ENCODE peak calls at places on chromosome 16, in ten cellular contexts. One of them, this sample, is unnamed.

GRCh38 chr16:48384305-48384981 is 770 bp downstream of the SIAH1 start:
- DNase-seq in thoracic aorta: no peak
- DNase-seq in H1: no peak
- DNase-seq in BE2C: peak
- DNase-seq in MM.1S: peak
- DNase-seq in sigmoid colon: peak
- DNase-seq in mammary epithelial cell: peak
- DNase-seq in AG09319: no peak
- DNase-seq in left ventricle myocardium inferior: peak
- DNase-seq in nephron progenitor cell: peak
- DNase-seq in this sample: peak

GRCh38 chr16:65875362-65876199 is 490.9 kb upstream of the CDH5 start:
- DNase-seq in thoracic aorta: no peak
- DNase-seq in H1: no peak
- DNase-seq in BE2C: peak
- DNase-seq in MM.1S: no peak
- DNase-seq in sigmoid colon: no peak
- DNase-seq in mammary epithelial cell: no peak
- DNase-seq in AG09319: no peak
- DNase-seq in left ventricle myocardium inferior: no peak
- DNase-seq in nephron progenitor cell: no peak
- DNase-seq in this sample: no peak

GRCh38 chr16:67517661-67518423 is 10.8 kb upstream of the RIPOR1 start:
- DNase-seq in thoracic aorta: no peak
- DNase-seq in H1: no peak
- DNase-seq in BE2C: no peak
- DNase-seq in MM.1S: no peak
- DNase-seq in sigmoid colon: no peak
- DNase-seq in mammary epithelial cell: no peak
- DNase-seq in AG09319: no peak
- DNase-seq in left ventricle myocardium inferior: no peak
- DNase-seq in nephron progenitor cell: no peak
- DNase-seq in this sample: peak

GRCh38 chr16:75244225-75244792 is 7.1 kb downstream of the BCAR1 start:
- DNase-seq in thoracic aorta: no peak
- DNase-seq in H1: no peak
- DNase-seq in BE2C: no peak
- DNase-seq in MM.1S: no peak
- DNase-seq in sigmoid colon: peak
- DNase-seq in mammary epithelial cell: no peak
- DNase-seq in AG09319: no peak
- DNase-seq in left ventricle myocardium inferior: no peak
- DNase-seq in nephron progenitor cell: no peak
- DNase-seq in this sample: no peak

GRCh38 chr16:65500007-65500406 is 378.1 kb upstream of the CDH11 start:
- DNase-seq in thoracic aorta: no peak
- DNase-seq in H1: no peak
- DNase-seq in BE2C: no peak
- DNase-seq in MM.1S: no peak
- DNase-seq in sigmoid colon: no peak
- DNase-seq in mammary epithelial cell: peak
- DNase-seq in AG09319: no peak
- DNase-seq in left ventricle myocardium inferior: no peak
- DNase-seq in nephron progenitor cell: no peak
- DNase-seq in this sample: no peak

GRCh38 chr16:56549744-56550385 is 15.0 kb upstream of the MT4 start:
- DNase-seq in thoracic aorta: no peak
- DNase-seq in H1: no peak
- DNase-seq in BE2C: no peak
- DNase-seq in MM.1S: no peak
- DNase-seq in sigmoid colon: no peak
- DNase-seq in mammary epithelial cell: peak
- DNase-seq in AG09319: no peak
- DNase-seq in left ventricle myocardium inferior: no peak
- DNase-seq in nephron progenitor cell: no peak
- DNase-seq in this sample: no peak

GRCh38 chr16:80718480-80719220 is 85.7 kb downstream of the CDYL2 start:
- DNase-seq in thoracic aorta: no peak
- DNase-seq in H1: no peak
- DNase-seq in BE2C: no peak
- DNase-seq in MM.1S: no peak
- DNase-seq in sigmoid colon: no peak
- DNase-seq in mammary epithelial cell: peak
- DNase-seq in AG09319: no peak
- DNase-seq in left ventricle myocardium inferior: no peak
- DNase-seq in nephron progenitor cell: no peak
- DNase-seq in this sample: no peak

GRCh38 chr16:72768611-72769010 is 279.3 kb downstream of the ZFHX3 start:
- DNase-seq in thoracic aorta: no peak
- DNase-seq in H1: no peak
- DNase-seq in BE2C: no peak
- DNase-seq in MM.1S: no peak
- DNase-seq in sigmoid colon: no peak
- DNase-seq in mammary epithelial cell: no peak
- DNase-seq in AG09319: no peak
- DNase-seq in left ventricle myocardium inferior: no peak
- DNase-seq in nephron progenitor cell: no peak
- DNase-seq in this sample: no peak

GRCh38 chr16:51184702-51185433 is 33.8 kb upstream of the SALL1 start:
- DNase-seq in thoracic aorta: no peak
- DNase-seq in H1: no peak
- DNase-seq in BE2C: no peak
- DNase-seq in MM.1S: no peak
- DNase-seq in sigmoid colon: no peak
- DNase-seq in mammary epithelial cell: no peak
- DNase-seq in AG09319: no peak
- DNase-seq in left ventricle myocardium inferior: no peak
- DNase-seq in nephron progenitor cell: peak
- DNase-seq in this sample: no peak

GRCh38 chr16:28093383-28093725 is 29.8 kb upstream of the GSG1L start:
- DNase-seq in thoracic aorta: no peak
- DNase-seq in H1: no peak
- DNase-seq in BE2C: no peak
- DNase-seq in MM.1S: no peak
- DNase-seq in sigmoid colon: peak
- DNase-seq in mammary epithelial cell: no peak
- DNase-seq in AG09319: no peak
- DNase-seq in left ventricle myocardium inferior: no peak
- DNase-seq in nephron progenitor cell: no peak
- DNase-seq in this sample: no peak

GRCh38 chr16:592518-593306 is 2.8 kb downstream of the RAB40C start:
- DNase-seq in thoracic aorta: no peak
- DNase-seq in H1: no peak
- DNase-seq in BE2C: no peak
- DNase-seq in MM.1S: no peak
- DNase-seq in sigmoid colon: peak
- DNase-seq in mammary epithelial cell: peak
- DNase-seq in AG09319: no peak
- DNase-seq in left ventricle myocardium inferior: no peak
- DNase-seq in nephron progenitor cell: no peak
- DNase-seq in this sample: no peak

GRCh38 chr16:48586083-48586482 is 23.9 kb downstream of the N4BP1 start:
- DNase-seq in thoracic aorta: no peak
- DNase-seq in H1: no peak
- DNase-seq in BE2C: no peak
- DNase-seq in MM.1S: no peak
- DNase-seq in sigmoid colon: no peak
- DNase-seq in mammary epithelial cell: no peak
- DNase-seq in AG09319: no peak
- DNase-seq in left ventricle myocardium inferior: no peak
- DNase-seq in nephron progenitor cell: no peak
- DNase-seq in this sample: no peak

GRCh38 chr16:57268804-57269800 is 15.4 kb downstream of the PLLP start:
- DNase-seq in thoracic aorta: no peak
- DNase-seq in H1: no peak
- DNase-seq in BE2C: peak
- DNase-seq in MM.1S: no peak
- DNase-seq in sigmoid colon: peak
- DNase-seq in mammary epithelial cell: no peak
- DNase-seq in AG09319: no peak
- DNase-seq in left ventricle myocardium inferior: peak
- DNase-seq in nephron progenitor cell: no peak
- DNase-seq in this sample: peak

GRCh38 chr16:15785386-15786059 is 71.3 kb downstream of the MYH11 start:
- DNase-seq in thoracic aorta: no peak
- DNase-seq in H1: no peak
- DNase-seq in BE2C: no peak
- DNase-seq in MM.1S: no peak
- DNase-seq in sigmoid colon: no peak
- DNase-seq in mammary epithelial cell: peak
- DNase-seq in AG09319: no peak
- DNase-seq in left ventricle myocardium inferior: no peak
- DNase-seq in nephron progenitor cell: no peak
- DNase-seq in this sample: no peak

GRCh38 chr16:68229431-68230175 is 6.3 kb downstream of the ESRP2 start:
- DNase-seq in thoracic aorta: no peak
- DNase-seq in H1: no peak
- DNase-seq in BE2C: peak
- DNase-seq in MM.1S: peak
- DNase-seq in sigmoid colon: peak
- DNase-seq in mammary epithelial cell: peak
- DNase-seq in AG09319: peak
- DNase-seq in left ventricle myocardium inferior: no peak
- DNase-seq in nephron progenitor cell: peak
- DNase-seq in this sample: peak

GRCh38 chr16:20411055-20411454 is 1.7 kb downstream of the ACSM5 start:
- DNase-seq in thoracic aorta: no peak
- DNase-seq in H1: no peak
- DNase-seq in BE2C: no peak
- DNase-seq in MM.1S: no peak
- DNase-seq in sigmoid colon: no peak
- DNase-seq in mammary epithelial cell: no peak
- DNase-seq in AG09319: no peak
- DNase-seq in left ventricle myocardium inferior: no peak
- DNase-seq in nephron progenitor cell: no peak
- DNase-seq in this sample: no peak

GRCh38 chr16:20409398-20410152 is at the start of gene ACSM5:
- DNase-seq in thoracic aorta: no peak
- DNase-seq in H1: no peak
- DNase-seq in BE2C: no peak
- DNase-seq in MM.1S: no peak
- DNase-seq in sigmoid colon: peak
- DNase-seq in mammary epithelial cell: no peak
- DNase-seq in AG09319: no peak
- DNase-seq in left ventricle myocardium inferior: peak
- DNase-seq in nephron progenitor cell: no peak
- DNase-seq in this sample: peak

GRCh38 chr16:20410153-20410723 is 904 bp downstream of the ACSM5 start:
- DNase-seq in thoracic aorta: no peak
- DNase-seq in H1: no peak
- DNase-seq in BE2C: no peak
- DNase-seq in MM.1S: no peak
- DNase-seq in sigmoid colon: no peak
- DNase-seq in mammary epithelial cell: no peak
- DNase-seq in AG09319: no peak
- DNase-seq in left ventricle myocardium inferior: no peak
- DNase-seq in nephron progenitor cell: no peak
- DNase-seq in this sample: peak

DNA sequence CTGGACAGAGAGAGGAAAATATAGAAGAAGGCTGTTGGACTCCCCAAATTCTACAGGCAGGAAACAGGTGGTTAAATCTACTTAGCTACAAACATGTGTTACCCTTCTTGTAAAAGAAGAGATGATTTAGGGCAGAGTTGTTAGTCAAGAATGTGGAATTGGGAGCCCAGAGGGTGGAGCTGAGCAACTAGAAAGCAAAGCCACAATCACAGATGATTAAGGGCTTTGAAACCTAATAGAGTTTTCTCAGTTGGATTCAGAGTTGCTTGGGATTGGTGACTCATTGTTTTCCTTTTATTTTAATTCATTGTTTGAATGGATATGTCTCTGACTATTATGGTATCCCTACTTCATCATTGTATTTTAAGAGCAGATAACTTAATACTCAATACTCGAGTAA is 6.2 kb downstream of the ACSM5 start:
- DNase-seq in thoracic aorta: no peak
- DNase-seq in H1: no peak
- DNase-seq in BE2C: no peak
- DNase-seq in MM.1S: no peak
- DNase-seq in sigmoid colon: no peak
- DNase-seq in mammary epithelial cell: peak
- DNase-seq in AG09319: no peak
- DNase-seq in left ventricle myocardium inferior: no peak
- DNase-seq in nephron progenitor cell: no peak
- DNase-seq in this sample: no peak
- TF ChIP-seq CTCF in thoracic aorta: no peak
- TF ChIP-seq CTCF in H1: no peak
- TF ChIP-seq CTCF in BE2C: no peak
- TF ChIP-seq CTCF in MM.1S: no peak
- TF ChIP-seq CTCF in sigmoid colon: no peak
- TF ChIP-seq CTCF in mammary epithelial cell: no peak
- TF ChIP-seq CTCF in AG09319: no peak
- TF ChIP-seq CTCF in left ventricle myocardium inferior: no peak
- TF ChIP-seq CTCF in nephron progenitor cell: no peak
- TF ChIP-seq CTCF in this sample: no peak

GRCh38 chr16:78505544-78506371 is 406.3 kb downstream of the WWOX start:
- DNase-seq in thoracic aorta: peak
- DNase-seq in H1: no peak
- DNase-seq in BE2C: no peak
- DNase-seq in MM.1S: no peak
- DNase-seq in sigmoid colon: peak
- DNase-seq in mammary epithelial cell: no peak
- DNase-seq in AG09319: no peak
- DNase-seq in left ventricle myocardium inferior: peak
- DNase-seq in nephron progenitor cell: no peak
- DNase-seq in this sample: no peak
- TF ChIP-seq CTCF in thoracic aorta: peak
- TF ChIP-seq CTCF in H1: peak
- TF ChIP-seq CTCF in BE2C: no peak
- TF ChIP-seq CTCF in MM.1S: no peak
- TF ChIP-seq CTCF in sigmoid colon: no peak
- TF ChIP-seq CTCF in mammary epithelial cell: peak
- TF ChIP-seq CTCF in AG09319: peak
- TF ChIP-seq CTCF in left ventricle myocardium inferior: peak
- TF ChIP-seq CTCF in nephron progenitor cell: no peak
- TF ChIP-seq CTCF in this sample: no peak

DNA sequence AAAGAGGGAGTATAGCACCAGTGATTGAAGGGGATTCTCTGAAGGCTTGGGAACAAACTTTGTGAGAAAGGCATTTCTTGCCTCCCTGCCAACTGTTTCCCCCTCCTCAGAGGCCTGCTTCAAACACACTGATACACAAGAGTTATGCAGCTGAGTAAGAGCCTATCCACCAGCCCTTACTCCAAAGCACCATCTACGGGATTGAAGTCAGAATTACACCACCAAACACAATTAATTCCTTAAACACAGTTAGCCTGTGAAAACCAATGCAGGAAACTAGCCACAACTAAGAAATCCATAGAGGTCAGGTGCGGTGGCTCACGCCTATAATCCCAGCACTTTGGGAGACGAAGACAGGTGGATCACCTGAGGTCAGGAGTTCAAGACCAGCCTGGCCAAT is 138.3 kb downstream of the SHCBP1 start:
- DNase-seq in thoracic aorta: no peak
- DNase-seq in H1: no peak
- DNase-seq in BE2C: no peak
- DNase-seq in MM.1S: no peak
- DNase-seq in sigmoid colon: no peak
- DNase-seq in mammary epithelial cell: no peak
- DNase-seq in AG09319: no peak
- DNase-seq in left ventricle myocardium inferior: no peak
- DNase-seq in nephron progenitor cell: no peak
- DNase-seq in this sample: no peak
- TF ChIP-seq CTCF in thoracic aorta: no peak
- TF ChIP-seq CTCF in H1: no peak
- TF ChIP-seq CTCF in BE2C: peak
- TF ChIP-seq CTCF in MM.1S: no peak
- TF ChIP-seq CTCF in sigmoid colon: no peak
- TF ChIP-seq CTCF in mammary epithelial cell: no peak
- TF ChIP-seq CTCF in AG09319: no peak
- TF ChIP-seq CTCF in left ventricle myocardium inferior: no peak
- TF ChIP-seq CTCF in nephron progenitor cell: no peak
- TF ChIP-seq CTCF in this sample: no peak

GRCh38 chr16:22123146-22123545 is 30.8 kb downstream of the VWA3A start:
- DNase-seq in thoracic aorta: no peak
- DNase-seq in H1: no peak
- DNase-seq in BE2C: no peak
- DNase-seq in MM.1S: no peak
- DNase-seq in sigmoid colon: no peak
- DNase-seq in mammary epithelial cell: no peak
- DNase-seq in AG09319: no peak
- DNase-seq in left ventricle myocardium inferior: no peak
- DNase-seq in nephron progenitor cell: no peak
- DNase-seq in this sample: peak
- TF ChIP-seq CTCF in thoracic aorta: no peak
- TF ChIP-seq CTCF in H1: peak
- TF ChIP-seq CTCF in BE2C: no peak
- TF ChIP-seq CTCF in MM.1S: no peak
- TF ChIP-seq CTCF in sigmoid colon: no peak
- TF ChIP-seq CTCF in mammary epithelial cell: peak
- TF ChIP-seq CTCF in AG09319: no peak
- TF ChIP-seq CTCF in left ventricle myocardium inferior: no peak
- TF ChIP-seq CTCF in nephron progenitor cell: no peak
- TF ChIP-seq CTCF in this sample: no peak